ENCODE peak calls at places on chromosomes 16 and 17, in seven cellular contexts. L is COR-L47; N is pancreas; J is activated CD4-positive, alpha-beta T cell treated with anti-CD3 and anti-CD28 coated beads, Interleukin-2, amount 50 U/mL, for 24 hours; T is stimulated activated CD8-positive, alpha-beta memory T cell treated with anti-CD3 and anti-CD28 coated beads, Interleukin-7, amount 100 ng/mL, for 1 hour; U is activated T-cell treated with anti-CD3 and anti-CD28 coated beads for 4 hours; O is T follicular helper cell. P is an unnamed sample.

GRCh38 chr16:27826081-27826892 is 237.2 kb downstream of the GSG1L start:
- DNase-seq in L (no peak), N (peak; percentile 5), J (no peak), T (no peak), U (no peak), O (no peak), P (no peak)

GRCh38 chr16:87806608-87807546 is 41.1 kb upstream of the KLHDC4 start:
- DNase-seq in L (peak; percentile 97), N (peak; percentile 29), J (no peak), T (no peak), U (no peak), O (no peak), P (peak; percentile 47)

GRCh38 chr16:22340945-22341344 is 33.5 kb downstream of the CDR2 start:
- DNase-seq in L (no peak), N (no peak), J (no peak), T (no peak), U (no peak), O (no peak), P (no peak)

GRCh38 chr17:35001549-35001948 is 21.2 kb downstream of the LIG3 start:
- DNase-seq in L (no peak), N (no peak), J (no peak), T (no peak), U (no peak), O (no peak), P (no peak)

GRCh38 chr17:74325743-74326379 is at the start of gene KIF19:
- DNase-seq in L (no peak), N (peak; percentile 34), J (no peak), T (peak; percentile 11), U (peak; percentile 30), O (peak; percentile 34), P (no peak)

GRCh38 chr16:24800586-24800985 is 45.2 kb upstream of the SLC5A11 start:
- DNase-seq in L (no peak), N (no peak), J (no peak), T (no peak), U (no peak), O (no peak), P (peak; percentile 30)

GRCh38 chr17:63974594-63975192 is 2.0 kb upstream of the SCN4A start:
- DNase-seq in L (no peak), N (no peak), J (no peak), T (no peak), U (no peak), O (no peak), P (no peak)

GRCh38 chr16:51153275-51153991 is 2.4 kb upstream of the SALL1 start:
- DNase-seq in L (no peak), N (no peak), J (no peak), T (no peak), U (no peak), O (no peak), P (no peak)

GRCh38 chr17:43401293-43401692 is 2.5 kb downstream of the ARL4D start:
- DNase-seq in L (no peak), N (no peak), J (no peak), T (no peak), U (no peak), O (no peak), P (peak; percentile 58)

GRCh38 chr16:87047221-87048037 is 269.8 kb downstream of the C16orf95 start:
- DNase-seq in L (no peak), N (no peak), J (no peak), T (no peak), U (no peak), O (no peak), P (peak; percentile 16)

P was measured in WERI-Rb-1.